ENCODE peak calls at places on chromosomes 6 and 20, in six cellular contexts. One of them, this sample, is unnamed.

GRCh38 chr20:22312744-22313346 is 271.5 kb downstream of the FOXA2 start:
- DNase-seq in fibroblast of the aortic adventitia: peak
- DNase-seq in AG09309: peak
- DNase-seq in fibroblast of villous mesenchyme: peak
- DNase-seq in tibial artery: no peak
- DNase-seq in heart right ventricle: peak
- DNase-seq in this sample: peak

GRCh38 chr6:160124007-160124406 is 2.4 kb downstream of the SLC22A1 start:
- DNase-seq in fibroblast of the aortic adventitia: no peak
- DNase-seq in AG09309: no peak
- DNase-seq in fibroblast of villous mesenchyme: no peak
- DNase-seq in tibial artery: no peak
- DNase-seq in heart right ventricle: no peak
- DNase-seq in this sample: no peak

GRCh38 chr6:143556529-143556928 is 45.0 kb upstream of the FUCA2 start:
- DNase-seq in fibroblast of the aortic adventitia: peak
- DNase-seq in AG09309: peak
- DNase-seq in fibroblast of villous mesenchyme: peak
- DNase-seq in tibial artery: no peak
- DNase-seq in heart right ventricle: no peak
- DNase-seq in this sample: peak

GRCh38 chr6:38767555-38767954 is 52.4 kb downstream of the DNAH8 start:
- DNase-seq in fibroblast of the aortic adventitia: no peak
- DNase-seq in AG09309: no peak
- DNase-seq in fibroblast of villous mesenchyme: no peak
- DNase-seq in tibial artery: no peak
- DNase-seq in heart right ventricle: no peak
- DNase-seq in this sample: no peak

GRCh38 chr6:112357801-112358200 is 10.7 kb downstream of the RFPL4B start:
- DNase-seq in fibroblast of the aortic adventitia: peak
- DNase-seq in AG09309: peak
- DNase-seq in fibroblast of villous mesenchyme: no peak
- DNase-seq in tibial artery: no peak
- DNase-seq in heart right ventricle: no peak
- DNase-seq in this sample: peak

GRCh38 chr6:3797231-3798200 is 46.0 kb upstream of the PXDC1 start:
- DNase-seq in fibroblast of the aortic adventitia: peak
- DNase-seq in AG09309: peak
- DNase-seq in fibroblast of villous mesenchyme: peak
- DNase-seq in tibial artery: no peak
- DNase-seq in heart right ventricle: no peak
- DNase-seq in this sample: peak

GRCh38 chr20:52083627-52084232 is 107.8 kb downstream of the ZFP64 start:
- DNase-seq in fibroblast of the aortic adventitia: peak
- DNase-seq in AG09309: peak
- DNase-seq in fibroblast of villous mesenchyme: peak
- DNase-seq in tibial artery: peak
- DNase-seq in heart right ventricle: peak
- DNase-seq in this sample: peak

GRCh38 chr6:159997498-159998101 is 28.7 kb downstream of the IGF2R start:
- DNase-seq in fibroblast of the aortic adventitia: no peak
- DNase-seq in AG09309: no peak
- DNase-seq in fibroblast of villous mesenchyme: no peak
- DNase-seq in tibial artery: no peak
- DNase-seq in heart right ventricle: no peak
- DNase-seq in this sample: no peak

GRCh38 chr6:32973144-32973854 is 4.9 kb downstream of the BRD2 start:
- DNase-seq in fibroblast of the aortic adventitia: peak
- DNase-seq in AG09309: no peak
- DNase-seq in fibroblast of villous mesenchyme: peak
- DNase-seq in tibial artery: peak
- DNase-seq in heart right ventricle: peak
- DNase-seq in this sample: peak

GRCh38 chr6:168373389-168373788 is 53.8 kb upstream of the DACT2 start:
- DNase-seq in fibroblast of the aortic adventitia: no peak
- DNase-seq in AG09309: no peak
- DNase-seq in fibroblast of villous mesenchyme: no peak
- DNase-seq in tibial artery: peak
- DNase-seq in heart right ventricle: no peak
- DNase-seq in this sample: no peak

GRCh38 chr6:140394141-140394540 is 1019.7 kb upstream of the CITED2 start:
- DNase-seq in fibroblast of the aortic adventitia: no peak
- DNase-seq in AG09309: no peak
- DNase-seq in fibroblast of villous mesenchyme: no peak
- DNase-seq in tibial artery: no peak
- DNase-seq in heart right ventricle: no peak
- DNase-seq in this sample: peak

GRCh38 chr6:110329348-110329728 is 28.8 kb downstream of the METTL24 start:
- DNase-seq in fibroblast of the aortic adventitia: no peak
- DNase-seq in AG09309: no peak
- DNase-seq in fibroblast of villous mesenchyme: peak
- DNase-seq in tibial artery: no peak
- DNase-seq in heart right ventricle: no peak
- DNase-seq in this sample: no peak

GRCh38 chr20:14036567-14036966 is 41.3 kb downstream of the MACROD2 start:
- DNase-seq in fibroblast of the aortic adventitia: no peak
- DNase-seq in AG09309: no peak
- DNase-seq in fibroblast of villous mesenchyme: no peak
- DNase-seq in tibial artery: no peak
- DNase-seq in heart right ventricle: no peak
- DNase-seq in this sample: no peak

GRCh38 chr6:142014515-142014914 is 118.2 kb upstream of the GJE1 start:
- DNase-seq in fibroblast of the aortic adventitia: peak
- DNase-seq in AG09309: peak
- DNase-seq in fibroblast of villous mesenchyme: peak
- DNase-seq in tibial artery: no peak
- DNase-seq in heart right ventricle: no peak
- DNase-seq in this sample: peak

GRCh38 chr6:28491984-28492317 is 23.6 kb downstream of the GPX6 start:
- DNase-seq in fibroblast of the aortic adventitia: no peak
- DNase-seq in AG09309: no peak
- DNase-seq in fibroblast of villous mesenchyme: no peak
- DNase-seq in tibial artery: no peak
- DNase-seq in heart right ventricle: no peak
- DNase-seq in this sample: no peak

GRCh38 chr6:139857143-139857542 is 482.7 kb upstream of the CITED2 start:
- DNase-seq in fibroblast of the aortic adventitia: no peak
- DNase-seq in AG09309: no peak
- DNase-seq in fibroblast of villous mesenchyme: no peak
- DNase-seq in tibial artery: no peak
- DNase-seq in heart right ventricle: no peak
- DNase-seq in this sample: no peak

GRCh38 chr6:35215665-35216411 is 2.1 kb downstream of the SCUBE3 start:
- DNase-seq in fibroblast of the aortic adventitia: no peak
- DNase-seq in AG09309: no peak
- DNase-seq in fibroblast of villous mesenchyme: no peak
- DNase-seq in tibial artery: no peak
- DNase-seq in heart right ventricle: no peak
- DNase-seq in this sample: no peak

GRCh38 chr20:32112862-32113261 is 3.3 kb downstream of the TM9SF4 start:
- DNase-seq in fibroblast of the aortic adventitia: no peak
- DNase-seq in AG09309: no peak
- DNase-seq in fibroblast of villous mesenchyme: no peak
- DNase-seq in tibial artery: peak
- DNase-seq in heart right ventricle: no peak
- DNase-seq in this sample: no peak

GRCh38 chr20:8246701-8247100 is 114.6 kb downstream of the PLCB1 start:
- DNase-seq in fibroblast of the aortic adventitia: no peak
- DNase-seq in AG09309: no peak
- DNase-seq in fibroblast of villous mesenchyme: no peak
- DNase-seq in tibial artery: no peak
- DNase-seq in heart right ventricle: no peak
- DNase-seq in this sample: no peak

GRCh38 chr6:13044390-13044789 is 283.9 kb downstream of the TBC1D7 start:
- DNase-seq in fibroblast of the aortic adventitia: peak
- DNase-seq in AG09309: no peak
- DNase-seq in fibroblast of villous mesenchyme: no peak
- DNase-seq in tibial artery: no peak
- DNase-seq in heart right ventricle: no peak
- DNase-seq in this sample: peak

GRCh38 chr6:12769556-12770255 is 53.1 kb downstream of the PHACTR1 start:
- DNase-seq in fibroblast of the aortic adventitia: no peak
- DNase-seq in AG09309: no peak
- DNase-seq in fibroblast of villous mesenchyme: no peak
- DNase-seq in tibial artery: no peak
- DNase-seq in heart right ventricle: no peak
- DNase-seq in this sample: no peak

GRCh38 chr20:2305479-2305878 is 9.7 kb downstream of the TGM3 start:
- DNase-seq in fibroblast of the aortic adventitia: no peak
- DNase-seq in AG09309: no peak
- DNase-seq in fibroblast of villous mesenchyme: no peak
- DNase-seq in tibial artery: no peak
- DNase-seq in heart right ventricle: no peak
- DNase-seq in this sample: no peak

GRCh38 chr6:9126845-9127560 is 691.7 kb upstream of the SLC35B3 start:
- DNase-seq in fibroblast of the aortic adventitia: peak
- DNase-seq in AG09309: no peak
- DNase-seq in fibroblast of villous mesenchyme: peak
- DNase-seq in tibial artery: no peak
- DNase-seq in heart right ventricle: no peak
- DNase-seq in this sample: peak

GRCh38 chr6:135488023-135488422 is 9.5 kb downstream of the AHI1 start:
- DNase-seq in fibroblast of the aortic adventitia: peak
- DNase-seq in AG09309: peak
- DNase-seq in fibroblast of villous mesenchyme: peak
- DNase-seq in tibial artery: no peak
- DNase-seq in heart right ventricle: no peak
- DNase-seq in this sample: peak

GRCh38 chr20:44780226-44780625 is 30.1 kb downstream of the RIMS4 start:
- DNase-seq in fibroblast of the aortic adventitia: peak
- DNase-seq in AG09309: no peak
- DNase-seq in fibroblast of villous mesenchyme: peak
- DNase-seq in tibial artery: no peak
- DNase-seq in heart right ventricle: peak
- DNase-seq in this sample: peak

GRCh38 chr20:36919715-36920333 is 31.7 kb downstream of the SAMHD1 start:
- DNase-seq in fibroblast of the aortic adventitia: peak
- DNase-seq in AG09309: no peak
- DNase-seq in fibroblast of villous mesenchyme: peak
- DNase-seq in tibial artery: no peak
- DNase-seq in heart right ventricle: peak
- DNase-seq in this sample: peak

GRCh38 chr20:56875803-56876202 is 246.7 kb downstream of the TFAP2C start:
- DNase-seq in fibroblast of the aortic adventitia: no peak
- DNase-seq in AG09309: no peak
- DNase-seq in fibroblast of villous mesenchyme: no peak
- DNase-seq in tibial artery: no peak
- DNase-seq in heart right ventricle: no peak
- DNase-seq in this sample: no peak

GRCh38 chr20:37943501-37944455 is 40.9 kb downstream of the VSTM2L start:
- DNase-seq in fibroblast of the aortic adventitia: no peak
- DNase-seq in AG09309: no peak
- DNase-seq in fibroblast of villous mesenchyme: no peak
- DNase-seq in tibial artery: no peak
- DNase-seq in heart right ventricle: no peak
- DNase-seq in this sample: no peak

GRCh38 chr6:151675746-151676459 is 131.6 kb upstream of the ESR1 start:
- DNase-seq in fibroblast of the aortic adventitia: peak
- DNase-seq in AG09309: no peak
- DNase-seq in fibroblast of villous mesenchyme: no peak
- DNase-seq in tibial artery: no peak
- DNase-seq in heart right ventricle: no peak
- DNase-seq in this sample: peak

GRCh38 chr6:116255246-116255800 is 1.4 kb upstream of the TSPYL4 start:
- DNase-seq in fibroblast of the aortic adventitia: no peak
- DNase-seq in AG09309: no peak
- DNase-seq in fibroblast of villous mesenchyme: no peak
- DNase-seq in tibial artery: no peak
- DNase-seq in heart right ventricle: no peak
- DNase-seq in this sample: peak

GRCh38 chr6:3454206-3455016 is 2.4 kb downstream of the SLC22A23 start:
- DNase-seq in fibroblast of the aortic adventitia: no peak
- DNase-seq in AG09309: no peak
- DNase-seq in fibroblast of villous mesenchyme: no peak
- DNase-seq in tibial artery: no peak
- DNase-seq in heart right ventricle: no peak
- DNase-seq in this sample: no peak

GRCh38 chr20:55216525-55217242 is 741.3 kb downstream of the DOK5 start:
- DNase-seq in fibroblast of the aortic adventitia: no peak
- DNase-seq in AG09309: no peak
- DNase-seq in fibroblast of villous mesenchyme: no peak
- DNase-seq in tibial artery: no peak
- DNase-seq in heart right ventricle: no peak
- DNase-seq in this sample: no peak
- H3K4me3 ChIP-seq in fibroblast of the aortic adventitia: no peak
- H3K4me3 ChIP-seq in AG09309: no peak
- H3K4me3 ChIP-seq in fibroblast of villous mesenchyme: no peak
- H3K4me3 ChIP-seq in tibial artery: no peak
- H3K4me3 ChIP-seq in heart right ventricle: no peak
- H3K4me3 ChIP-seq in this sample: no peak

DNA sequence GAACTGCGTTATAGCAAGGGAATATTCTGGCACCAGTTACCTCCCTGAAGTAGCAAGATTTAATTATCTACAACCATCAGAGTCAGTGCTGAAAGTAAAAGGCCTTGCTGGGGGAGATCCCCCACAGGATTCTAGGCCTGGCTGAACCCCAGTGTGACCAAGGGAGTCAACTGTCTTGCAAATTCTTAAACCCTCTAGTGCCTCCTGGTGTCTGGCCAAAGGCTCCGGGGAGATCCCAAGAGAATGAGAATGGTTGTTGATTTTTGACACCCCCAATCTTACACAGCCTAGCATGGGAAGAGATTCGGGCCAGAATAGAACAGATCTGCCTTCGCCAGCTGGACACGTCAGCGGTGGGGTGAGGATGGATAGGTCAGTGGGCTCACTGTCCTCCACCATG is 179.4 kb downstream of the ERMARD start:
- DNase-seq in fibroblast of the aortic adventitia: no peak
- DNase-seq in AG09309: no peak
- DNase-seq in fibroblast of villous mesenchyme: no peak
- DNase-seq in tibial artery: no peak
- DNase-seq in heart right ventricle: no peak
- DNase-seq in this sample: no peak
- TF ChIP-seq CTCF in fibroblast of the aortic adventitia: no peak
- TF ChIP-seq CTCF in AG09309: no peak
- TF ChIP-seq CTCF in fibroblast of villous mesenchyme: no peak
- TF ChIP-seq CTCF in tibial artery: no peak
- TF ChIP-seq CTCF in heart right ventricle: no peak
- TF ChIP-seq CTCF in this sample: no peak

GRCh38 chr6:113828984-113829701 is 28.0 kb upstream of the MARCKS start:
- DNase-seq in fibroblast of the aortic adventitia: no peak
- DNase-seq in AG09309: no peak
- DNase-seq in fibroblast of villous mesenchyme: no peak
- DNase-seq in tibial artery: no peak
- DNase-seq in heart right ventricle: no peak
- DNase-seq in this sample: no peak
- H3K4me3 ChIP-seq in fibroblast of the aortic adventitia: no peak
- H3K4me3 ChIP-seq in AG09309: no peak
- H3K4me3 ChIP-seq in fibroblast of villous mesenchyme: no peak
- H3K4me3 ChIP-seq in tibial artery: no peak
- H3K4me3 ChIP-seq in heart right ventricle: no peak
- H3K4me3 ChIP-seq in this sample: no peak

DNA sequence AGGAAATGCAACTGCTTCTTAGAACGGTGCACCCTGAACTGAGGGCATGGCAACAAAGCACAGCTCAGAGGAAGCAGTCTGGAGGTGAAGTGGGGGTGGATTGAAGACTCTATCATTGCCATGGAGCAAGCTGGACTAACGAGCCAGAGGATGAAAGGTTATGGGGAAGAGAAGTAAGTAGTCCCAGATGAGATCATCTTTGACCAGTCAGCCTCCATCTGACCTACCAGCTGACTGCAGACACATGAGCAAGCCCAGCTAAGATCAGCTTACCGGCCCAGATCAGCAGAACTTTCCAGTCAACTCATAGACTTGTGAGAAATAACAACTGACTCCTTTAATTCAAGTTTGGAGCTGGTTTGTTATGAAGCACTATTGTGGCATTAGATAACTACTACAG is 9.1 kb upstream of the JAG1 start:
- DNase-seq in fibroblast of the aortic adventitia: no peak
- DNase-seq in AG09309: no peak
- DNase-seq in fibroblast of villous mesenchyme: no peak
- DNase-seq in tibial artery: no peak
- DNase-seq in heart right ventricle: no peak
- DNase-seq in this sample: no peak
- TF ChIP-seq CTCF in fibroblast of the aortic adventitia: no peak
- TF ChIP-seq CTCF in AG09309: no peak
- TF ChIP-seq CTCF in fibroblast of villous mesenchyme: no peak
- TF ChIP-seq CTCF in tibial artery: no peak
- TF ChIP-seq CTCF in heart right ventricle: no peak
- TF ChIP-seq CTCF in this sample: no peak